ENCODE peak calls at places on chromosomes 5 and 9, in five cellular contexts. One of them, this sample, is unnamed.

GRCh38 chr5:79975422-79975821 is 15.6 kb downstream of the MTX3 start:
- DNase-seq in GM10248: no peak
- DNase-seq in activated T-cell treated with anti-CD3 and anti-CD28 coated beads, Interleukin-2, amount 50 U/mL, for 24 hours: no peak
- DNase-seq in stimulated activated CD4-positive, alpha-beta T cell treated with anti-CD3 and anti-CD28 coated beads, Interleukin-4, amount 100 ng/mL, for 4 hours: no peak
- DNase-seq in sigmoid colon: no peak
- DNase-seq in this sample: no peak

GRCh38 chr5:90612930-90613329 is 54.3 kb downstream of the ADGRV1 start:
- DNase-seq in activated T-cell treated with anti-CD3 and anti-CD28 coated beads, Interleukin-2, amount 50 U/mL, for 24 hours: no peak
- DNase-seq in GM10248: peak; percentile 45
- DNase-seq in sigmoid colon: no peak
- DNase-seq in stimulated activated CD4-positive, alpha-beta T cell treated with anti-CD3 and anti-CD28 coated beads, Interleukin-4, amount 100 ng/mL, for 4 hours: no peak
- DNase-seq in this sample: no peak

GRCh38 chr5:14440598-14441401 is 140.8 kb upstream of the OTULINL start:
- DNase-seq in activated T-cell treated with anti-CD3 and anti-CD28 coated beads, Interleukin-2, amount 50 U/mL, for 24 hours: no peak
- DNase-seq in stimulated activated CD4-positive, alpha-beta T cell treated with anti-CD3 and anti-CD28 coated beads, Interleukin-4, amount 100 ng/mL, for 4 hours: no peak
- DNase-seq in sigmoid colon: peak; percentile 85
- DNase-seq in GM10248: no peak
- DNase-seq in this sample: no peak

GRCh38 chr5:5979362-5979760 is 399.0 kb downstream of the MED10 start:
- DNase-seq in GM10248: no peak
- DNase-seq in activated T-cell treated with anti-CD3 and anti-CD28 coated beads, Interleukin-2, amount 50 U/mL, for 24 hours: no peak
- DNase-seq in stimulated activated CD4-positive, alpha-beta T cell treated with anti-CD3 and anti-CD28 coated beads, Interleukin-4, amount 100 ng/mL, for 4 hours: no peak
- DNase-seq in sigmoid colon: no peak
- DNase-seq in this sample: no peak

GRCh38 chr9:135858491-135859185 is 48.7 kb downstream of the CAMSAP1 start:
- DNase-seq in GM10248: no peak
- DNase-seq in activated T-cell treated with anti-CD3 and anti-CD28 coated beads, Interleukin-2, amount 50 U/mL, for 24 hours: no peak
- DNase-seq in stimulated activated CD4-positive, alpha-beta T cell treated with anti-CD3 and anti-CD28 coated beads, Interleukin-4, amount 100 ng/mL, for 4 hours: no peak
- DNase-seq in sigmoid colon: no peak
- DNase-seq in this sample: no peak

GRCh38 chr9:122007837-122008236 is 85.3 kb downstream of the TTLL11 start:
- DNase-seq in activated T-cell treated with anti-CD3 and anti-CD28 coated beads, Interleukin-2, amount 50 U/mL, for 24 hours: no peak
- DNase-seq in sigmoid colon: no peak
- DNase-seq in stimulated activated CD4-positive, alpha-beta T cell treated with anti-CD3 and anti-CD28 coated beads, Interleukin-4, amount 100 ng/mL, for 4 hours: no peak
- DNase-seq in GM10248: no peak
- DNase-seq in this sample: no peak

GRCh38 chr9:128027166-128027539 is 40.0 kb downstream of the NAIF1 start:
- DNase-seq in stimulated activated CD4-positive, alpha-beta T cell treated with anti-CD3 and anti-CD28 coated beads, Interleukin-4, amount 100 ng/mL, for 4 hours: no peak
- DNase-seq in activated T-cell treated with anti-CD3 and anti-CD28 coated beads, Interleukin-2, amount 50 U/mL, for 24 hours: no peak
- DNase-seq in GM10248: no peak
- DNase-seq in sigmoid colon: no peak
- DNase-seq in this sample: no peak

GRCh38 chr5:62627901-62628300 is 49.3 kb downstream of the LRRC70 start:
- DNase-seq in activated T-cell treated with anti-CD3 and anti-CD28 coated beads, Interleukin-2, amount 50 U/mL, for 24 hours: no peak
- DNase-seq in sigmoid colon: no peak
- DNase-seq in GM10248: no peak
- DNase-seq in stimulated activated CD4-positive, alpha-beta T cell treated with anti-CD3 and anti-CD28 coated beads, Interleukin-4, amount 100 ng/mL, for 4 hours: no peak
- DNase-seq in this sample: no peak

GRCh38 chr5:42985129-42986037 is 54.7 kb downstream of the ANXA2R start:
- DNase-seq in activated T-cell treated with anti-CD3 and anti-CD28 coated beads, Interleukin-2, amount 50 U/mL, for 24 hours: no peak
- DNase-seq in GM10248: no peak
- DNase-seq in sigmoid colon: no peak
- DNase-seq in stimulated activated CD4-positive, alpha-beta T cell treated with anti-CD3 and anti-CD28 coated beads, Interleukin-4, amount 100 ng/mL, for 4 hours: no peak
- DNase-seq in this sample: peak; percentile 24

GRCh38 chr5:165999693-166000092 is 2291.8 kb upstream of the WWC1 start:
- DNase-seq in GM10248: no peak
- DNase-seq in stimulated activated CD4-positive, alpha-beta T cell treated with anti-CD3 and anti-CD28 coated beads, Interleukin-4, amount 100 ng/mL, for 4 hours: no peak
- DNase-seq in sigmoid colon: no peak
- DNase-seq in activated T-cell treated with anti-CD3 and anti-CD28 coated beads, Interleukin-2, amount 50 U/mL, for 24 hours: no peak
- DNase-seq in this sample: no peak

GRCh38 chr5:178281321-178281720 is 48.7 kb upstream of the PHYKPL start:
- DNase-seq in GM10248: no peak
- DNase-seq in activated T-cell treated with anti-CD3 and anti-CD28 coated beads, Interleukin-2, amount 50 U/mL, for 24 hours: no peak
- DNase-seq in stimulated activated CD4-positive, alpha-beta T cell treated with anti-CD3 and anti-CD28 coated beads, Interleukin-4, amount 100 ng/mL, for 4 hours: no peak
- DNase-seq in sigmoid colon: peak; percentile 58
- DNase-seq in this sample: no peak

GRCh38 chr5:19927170-19927569 is 60.8 kb downstream of the CDH18 start:
- DNase-seq in activated T-cell treated with anti-CD3 and anti-CD28 coated beads, Interleukin-2, amount 50 U/mL, for 24 hours: no peak
- DNase-seq in GM10248: no peak
- DNase-seq in stimulated activated CD4-positive, alpha-beta T cell treated with anti-CD3 and anti-CD28 coated beads, Interleukin-4, amount 100 ng/mL, for 4 hours: no peak
- DNase-seq in sigmoid colon: no peak
- DNase-seq in this sample: no peak